ENCODE peak calls at places on chromosomes 2 and 18, in seven cellular contexts. One of them, this sample, is unnamed.

GRCh38 chr18:1458547-1458946 is 553.9 kb downstream of the ADCYAP1 start:
- DNase-seq in tibial artery: no peak
- DNase-seq in cardiac muscle cell: no peak
- DNase-seq in gastrocnemius medialis: no peak
- DNase-seq in A549: no peak
- DNase-seq in Peyer's patch: no peak
- DNase-seq in cardiac fibroblast: no peak
- DNase-seq in this sample: no peak

GRCh38 chr2:54945401-54946219 is 104.6 kb downstream of the RTN4 start:
- DNase-seq in tibial artery: peak
- DNase-seq in cardiac muscle cell: peak
- DNase-seq in gastrocnemius medialis: peak
- DNase-seq in A549: no peak
- DNase-seq in Peyer's patch: no peak
- DNase-seq in cardiac fibroblast: peak
- DNase-seq in this sample: peak

GRCh38 chr2:188383158-188383557 is 91.5 kb downstream of the GULP1 start:
- DNase-seq in tibial artery: no peak
- DNase-seq in cardiac muscle cell: peak
- DNase-seq in gastrocnemius medialis: no peak
- DNase-seq in A549: no peak
- DNase-seq in Peyer's patch: no peak
- DNase-seq in cardiac fibroblast: no peak
- DNase-seq in this sample: peak

GRCh38 chr2:65436169-65436824 is 3.9 kb upstream of the SPRED2 start:
- DNase-seq in tibial artery: peak
- DNase-seq in cardiac muscle cell: peak
- DNase-seq in gastrocnemius medialis: peak
- DNase-seq in A549: peak
- DNase-seq in Peyer's patch: peak
- DNase-seq in cardiac fibroblast: peak
- DNase-seq in this sample: peak

GRCh38 chr18:63828120-63828519 is 52.9 kb downstream of the SERPINB7 start:
- DNase-seq in tibial artery: no peak
- DNase-seq in cardiac muscle cell: no peak
- DNase-seq in gastrocnemius medialis: no peak
- DNase-seq in A549: no peak
- DNase-seq in Peyer's patch: no peak
- DNase-seq in cardiac fibroblast: no peak
- DNase-seq in this sample: no peak

GRCh38 chr2:241668354-241668753 is 18.3 kb downstream of the DTYMK start:
- DNase-seq in tibial artery: no peak
- DNase-seq in cardiac muscle cell: no peak
- DNase-seq in gastrocnemius medialis: no peak
- DNase-seq in A549: no peak
- DNase-seq in Peyer's patch: no peak
- DNase-seq in cardiac fibroblast: no peak
- DNase-seq in this sample: no peak

GRCh38 chr2:157837851-157838441 is 38.2 kb downstream of the ACVR1 start:
- DNase-seq in tibial artery: peak
- DNase-seq in cardiac muscle cell: peak
- DNase-seq in gastrocnemius medialis: peak
- DNase-seq in A549: no peak
- DNase-seq in Peyer's patch: peak
- DNase-seq in cardiac fibroblast: peak
- DNase-seq in this sample: peak

GRCh38 chr2:239905306-239905705 is 119.8 kb downstream of the NDUFA10 start:
- DNase-seq in tibial artery: no peak
- DNase-seq in cardiac muscle cell: no peak
- DNase-seq in gastrocnemius medialis: no peak
- DNase-seq in A549: no peak
- DNase-seq in Peyer's patch: peak
- DNase-seq in cardiac fibroblast: no peak
- DNase-seq in this sample: no peak

GRCh38 chr18:24964213-24964612 is 387.8 kb downstream of the ZNF521 start:
- DNase-seq in tibial artery: no peak
- DNase-seq in cardiac muscle cell: no peak
- DNase-seq in gastrocnemius medialis: peak
- DNase-seq in A549: no peak
- DNase-seq in Peyer's patch: no peak
- DNase-seq in cardiac fibroblast: no peak
- DNase-seq in this sample: peak

GRCh38 chr2:188776634-188777033 is 197.5 kb upstream of the COL3A1 start:
- DNase-seq in tibial artery: no peak
- DNase-seq in cardiac muscle cell: peak
- DNase-seq in gastrocnemius medialis: no peak
- DNase-seq in A549: no peak
- DNase-seq in Peyer's patch: no peak
- DNase-seq in cardiac fibroblast: peak
- DNase-seq in this sample: peak

GRCh38 chr18:10226971-10227370 is 227.5 kb upstream of the APCDD1 start:
- DNase-seq in tibial artery: no peak
- DNase-seq in cardiac muscle cell: no peak
- DNase-seq in gastrocnemius medialis: no peak
- DNase-seq in A549: no peak
- DNase-seq in Peyer's patch: no peak
- DNase-seq in cardiac fibroblast: no peak
- DNase-seq in this sample: no peak

GRCh38 chr2:42794271-42795046 is 2.1 kb upstream of the HAAO start:
- DNase-seq in tibial artery: no peak
- DNase-seq in cardiac muscle cell: peak
- DNase-seq in gastrocnemius medialis: no peak
- DNase-seq in A549: peak
- DNase-seq in Peyer's patch: peak
- DNase-seq in cardiac fibroblast: peak
- DNase-seq in this sample: peak

GRCh38 chr2:25960920-25961319 is 21.4 kb downstream of the KIF3C start:
- DNase-seq in tibial artery: no peak
- DNase-seq in cardiac muscle cell: peak
- DNase-seq in gastrocnemius medialis: no peak
- DNase-seq in A549: no peak
- DNase-seq in Peyer's patch: no peak
- DNase-seq in cardiac fibroblast: peak
- DNase-seq in this sample: peak

GRCh38 chr2:161651547-161651946 is 27.3 kb downstream of the SLC4A10 start:
- DNase-seq in tibial artery: no peak
- DNase-seq in cardiac muscle cell: no peak
- DNase-seq in gastrocnemius medialis: no peak
- DNase-seq in A549: no peak
- DNase-seq in Peyer's patch: peak
- DNase-seq in cardiac fibroblast: no peak
- DNase-seq in this sample: no peak

GRCh38 chr2:73964223-73964622 is 20.5 kb upstream of the TET3 start:
- DNase-seq in tibial artery: no peak
- DNase-seq in cardiac muscle cell: no peak
- DNase-seq in gastrocnemius medialis: no peak
- DNase-seq in A549: no peak
- DNase-seq in Peyer's patch: no peak
- DNase-seq in cardiac fibroblast: no peak
- DNase-seq in this sample: no peak

GRCh38 chr2:73962798-73963197 is 21.9 kb upstream of the TET3 start:
- DNase-seq in tibial artery: no peak
- DNase-seq in cardiac muscle cell: no peak
- DNase-seq in gastrocnemius medialis: no peak
- DNase-seq in A549: no peak
- DNase-seq in Peyer's patch: no peak
- DNase-seq in cardiac fibroblast: no peak
- DNase-seq in this sample: no peak

GRCh38 chr2:73961274-73961673 is 23.4 kb upstream of the TET3 start:
- DNase-seq in tibial artery: no peak
- DNase-seq in cardiac muscle cell: no peak
- DNase-seq in gastrocnemius medialis: no peak
- DNase-seq in A549: no peak
- DNase-seq in Peyer's patch: no peak
- DNase-seq in cardiac fibroblast: no peak
- DNase-seq in this sample: no peak

GRCh38 chr2:73963385-73964120 is 21.2 kb upstream of the TET3 start:
- DNase-seq in tibial artery: no peak
- DNase-seq in cardiac muscle cell: peak
- DNase-seq in gastrocnemius medialis: no peak
- DNase-seq in A549: no peak
- DNase-seq in Peyer's patch: no peak
- DNase-seq in cardiac fibroblast: no peak
- DNase-seq in this sample: no peak

DNA sequence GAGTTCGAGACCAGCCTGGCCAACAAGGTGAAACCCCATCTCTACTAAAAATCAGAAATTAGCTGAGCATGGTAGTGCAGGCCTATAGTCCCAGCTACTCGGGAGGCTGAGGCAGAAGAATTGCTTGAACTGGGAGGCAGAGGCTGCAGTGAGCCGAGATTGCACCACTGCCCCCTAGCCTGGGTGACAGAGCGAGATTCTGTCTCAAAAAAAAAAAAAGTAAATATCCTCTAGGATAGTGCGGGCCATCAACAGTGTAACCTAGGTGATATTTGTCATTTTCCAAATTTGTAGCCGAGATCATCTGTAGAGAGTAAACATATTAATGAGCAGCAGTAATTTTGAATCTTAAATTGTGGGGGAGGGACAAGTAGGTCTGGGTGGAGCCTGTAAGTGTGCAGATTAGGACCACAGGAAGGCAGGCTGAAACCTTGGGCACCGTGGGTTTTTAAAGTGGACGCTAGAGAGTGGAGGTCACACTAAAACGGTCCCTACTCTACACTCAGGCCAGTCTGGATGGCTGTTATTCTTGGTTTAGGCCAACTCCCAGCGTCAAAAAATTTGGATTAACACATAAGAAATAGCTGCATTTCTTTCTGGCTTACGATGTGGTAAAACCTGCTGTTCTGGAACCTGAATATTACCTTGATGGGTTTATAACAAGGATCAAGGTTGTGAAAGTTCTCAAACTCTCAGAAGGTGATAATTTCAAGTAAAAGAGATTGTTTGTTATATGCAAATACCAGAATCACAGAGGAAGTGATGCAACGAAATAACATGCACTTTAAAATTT is 22.7 kb upstream of the TET3 start:
- DNase-seq in tibial artery: no peak
- DNase-seq in cardiac muscle cell: no peak
- DNase-seq in gastrocnemius medialis: no peak
- DNase-seq in A549: no peak
- DNase-seq in Peyer's patch: no peak
- DNase-seq in cardiac fibroblast: no peak
- DNase-seq in this sample: no peak
- TF ChIP-seq CTCF in tibial artery: no peak
- TF ChIP-seq CTCF in cardiac muscle cell: no peak
- TF ChIP-seq CTCF in gastrocnemius medialis: no peak
- TF ChIP-seq CTCF in A549: no peak
- TF ChIP-seq CTCF in Peyer's patch: no peak
- TF ChIP-seq CTCF in cardiac fibroblast: no peak
- TF ChIP-seq CTCF in this sample: no peak

DNA sequence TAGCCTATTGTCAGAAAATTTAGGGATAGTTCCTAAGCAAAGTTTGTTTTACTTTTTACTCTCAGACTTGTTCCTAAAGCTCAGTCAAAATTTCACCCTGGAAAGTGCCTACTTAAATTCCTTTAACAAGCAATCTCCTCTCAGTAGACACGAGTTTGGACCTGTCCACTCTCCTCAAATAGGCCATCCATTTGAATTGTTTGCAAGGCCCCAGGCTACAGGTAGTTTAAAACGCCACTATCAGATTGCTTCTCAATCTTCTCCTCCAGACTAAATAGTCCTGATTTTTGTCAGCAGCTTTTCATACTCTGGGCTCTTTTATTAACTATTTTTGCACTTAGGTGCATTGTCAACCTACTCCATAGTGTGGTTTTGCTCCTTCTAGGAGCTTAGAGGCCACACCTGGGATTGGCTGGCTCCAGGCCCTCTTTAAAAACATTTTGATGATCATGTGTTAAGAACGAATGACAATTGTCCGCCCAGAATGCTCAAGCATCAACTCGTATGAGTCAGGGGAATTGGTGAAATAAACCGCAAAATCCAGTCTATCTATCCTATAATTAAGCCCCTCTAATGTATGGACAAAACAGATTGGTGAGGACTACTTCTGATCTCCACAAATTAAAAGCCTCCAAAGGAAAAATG is 333.7 kb upstream of the TNP1 start:
- DNase-seq in tibial artery: no peak
- DNase-seq in cardiac muscle cell: no peak
- DNase-seq in gastrocnemius medialis: no peak
- DNase-seq in A549: no peak
- DNase-seq in Peyer's patch: no peak
- DNase-seq in cardiac fibroblast: no peak
- DNase-seq in this sample: no peak
- H3K4me3 ChIP-seq in tibial artery: no peak
- H3K4me3 ChIP-seq in cardiac muscle cell: no peak
- H3K4me3 ChIP-seq in gastrocnemius medialis: no peak
- H3K4me3 ChIP-seq in A549: no peak
- H3K4me3 ChIP-seq in Peyer's patch: no peak
- H3K4me3 ChIP-seq in cardiac fibroblast: no peak
- H3K4me3 ChIP-seq in this sample: no peak

GRCh38 chr2:203908344-203909185 is 28.0 kb upstream of the ICOS start:
- DNase-seq in tibial artery: no peak
- DNase-seq in cardiac muscle cell: no peak
- DNase-seq in gastrocnemius medialis: no peak
- DNase-seq in A549: no peak
- DNase-seq in Peyer's patch: peak
- DNase-seq in cardiac fibroblast: no peak
- DNase-seq in this sample: no peak

GRCh38 chr2:203904022-203904421 is 32.5 kb upstream of the ICOS start:
- DNase-seq in tibial artery: no peak
- DNase-seq in cardiac muscle cell: no peak
- DNase-seq in gastrocnemius medialis: no peak
- DNase-seq in A549: no peak
- DNase-seq in Peyer's patch: no peak
- DNase-seq in cardiac fibroblast: no peak
- DNase-seq in this sample: peak

GRCh38 chr2:203909192-203909945 is 27.2 kb upstream of the ICOS start:
- DNase-seq in tibial artery: no peak
- DNase-seq in cardiac muscle cell: peak
- DNase-seq in gastrocnemius medialis: no peak
- DNase-seq in A549: peak
- DNase-seq in Peyer's patch: no peak
- DNase-seq in cardiac fibroblast: peak
- DNase-seq in this sample: peak

GRCh38 chr2:203909946-203910476 is 26.6 kb upstream of the ICOS start:
- DNase-seq in tibial artery: no peak
- DNase-seq in cardiac muscle cell: no peak
- DNase-seq in gastrocnemius medialis: no peak
- DNase-seq in A549: no peak
- DNase-seq in Peyer's patch: no peak
- DNase-seq in cardiac fibroblast: no peak
- DNase-seq in this sample: peak

DNA sequence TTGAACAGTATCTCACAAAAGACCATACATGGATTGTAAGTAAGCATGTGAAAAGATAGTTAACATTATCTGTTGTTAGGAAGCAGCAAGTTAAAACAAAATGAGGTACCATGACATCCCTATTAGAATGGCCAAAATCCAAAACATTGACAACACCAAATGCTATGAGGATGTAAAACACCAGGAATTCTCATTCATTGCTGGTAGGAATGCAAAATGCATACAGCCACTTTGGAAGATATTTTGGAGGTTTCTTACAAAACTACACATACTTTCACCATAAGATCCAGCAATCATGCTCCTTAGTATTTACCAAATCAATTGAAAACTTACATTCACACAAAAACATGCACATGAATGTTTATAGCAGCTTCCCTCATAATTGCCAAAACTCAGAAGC is 30.9 kb upstream of the ICOS start:
- DNase-seq in tibial artery: no peak
- DNase-seq in cardiac muscle cell: no peak
- DNase-seq in gastrocnemius medialis: no peak
- DNase-seq in A549: no peak
- DNase-seq in Peyer's patch: no peak
- DNase-seq in cardiac fibroblast: no peak
- DNase-seq in this sample: peak
- TF ChIP-seq CTCF in tibial artery: no peak
- TF ChIP-seq CTCF in cardiac muscle cell: no peak
- TF ChIP-seq CTCF in gastrocnemius medialis: no peak
- TF ChIP-seq CTCF in A549: no peak
- TF ChIP-seq CTCF in Peyer's patch: no peak
- TF ChIP-seq CTCF in cardiac fibroblast: no peak
- TF ChIP-seq CTCF in this sample: no peak

GRCh38 chr2:219496781-219497494 is 1.8 kb upstream of the GMPPA start:
- DNase-seq in tibial artery: peak
- DNase-seq in cardiac muscle cell: peak
- DNase-seq in gastrocnemius medialis: no peak
- DNase-seq in A549: no peak
- DNase-seq in Peyer's patch: peak
- DNase-seq in cardiac fibroblast: no peak
- DNase-seq in this sample: no peak
- H3K4me3 ChIP-seq in tibial artery: peak
- H3K4me3 ChIP-seq in cardiac muscle cell: peak
- H3K4me3 ChIP-seq in gastrocnemius medialis: peak
- H3K4me3 ChIP-seq in A549: peak
- H3K4me3 ChIP-seq in Peyer's patch: peak
- H3K4me3 ChIP-seq in cardiac fibroblast: no peak
- H3K4me3 ChIP-seq in this sample: no peak

This sample was measured in fibroblast of mammary gland.